ENCODE peak calls at places on chromosome 10, in ten cellular contexts. S is CD8-positive, alpha-beta memory T cell; I is transverse colon; Y is EH; J is skeletal muscle cell; V is sciatic nerve; H is cardiac septum; B is iPS-NIHi11; D is kidney; P is activated CD4-positive, alpha-beta T cell treated with anti-CD3 and anti-CD28 coated beads, Interleukin-2, amount 50 U/mL, for 48 hours. L is an unnamed sample.

GRCh38 chr10:33653584-33654367 is 319.3 kb upstream of the NRP1 start:
- DNase-seq in D (no peak), Y (peak; percentile 95), P (no peak), J (peak; percentile 36), B (no peak), H (no peak), I (no peak), S (no peak), V (no peak), L (no peak)

GRCh38 chr10:13201132-13201531 is 33.0 kb downstream of the UCMA start:
- DNase-seq in P (no peak), D (no peak), V (no peak), Y (peak; percentile 59), H (no peak), J (no peak), S (no peak), I (no peak), B (no peak), L (no peak)

GRCh38 chr10:3776796-3777571 is 8.0 kb downstream of the KLF6 start:
- DNase-seq in D (no peak), J (peak; percentile 77), V (no peak), H (no peak), I (peak; percentile 72), B (no peak), S (peak; percentile 59), P (peak; percentile 63), Y (peak; percentile 91), L (no peak)

GRCh38 chr10:117860135-117860534 is 186.6 kb downstream of the RAB11FIP2 start:
- DNase-seq in I (no peak), S (no peak), Y (no peak), D (no peak), V (no peak), B (no peak), H (no peak), P (no peak), J (no peak), L (no peak)

GRCh38 chr10:77602231-77602912 is 35.2 kb downstream of the KCNMA1 start:
- DNase-seq in H (no peak), J (no peak), P (no peak), V (no peak), D (no peak), S (no peak), B (no peak), Y (peak; percentile 85), I (no peak), L (no peak)

GRCh38 chr10:20708305-20708704 is 188.8 kb downstream of the NEBL start:
- DNase-seq in S (no peak), P (no peak), Y (no peak), J (no peak), I (no peak), H (no peak), B (no peak), D (no peak), V (no peak), L (no peak)

GRCh38 chr10:494556-494955 is 194.9 kb downstream of the DIP2C start:
- DNase-seq in H (peak; percentile 38), Y (no peak), J (no peak), I (no peak), B (no peak), V (no peak), D (no peak), P (no peak), S (no peak), L (no peak)

GRCh38 chr10:100372415-100373297 is 25.6 kb downstream of the SCD start:
- DNase-seq in J (no peak), P (no peak), S (no peak), Y (no peak), B (no peak), H (no peak), D (no peak), V (no peak), I (no peak), L (no peak)

GRCh38 chr10:59808896-59809643 is 55.8 kb upstream of the MRLN start:
- DNase-seq in I (peak; percentile 86), J (peak; percentile 4), D (peak; percentile 80), B (peak; percentile 66), P (peak; percentile 82), S (peak; percentile 17), H (no peak), Y (peak; percentile 59), V (peak; percentile 80), L (peak; percentile 62)

GRCh38 chr10:75209325-75210192 is 1.0 kb upstream of the VDAC2 start:
- DNase-seq in V (peak; percentile 87), B (peak; percentile 58), Y (peak; percentile 88), H (peak; percentile 89), J (peak; percentile 31), D (peak; percentile 94), I (peak; percentile 81), P (peak; percentile 81), S (peak; percentile 85), L (peak; percentile 58)

GRCh38 chr10:104123397-104123796 is 1.4 kb downstream of the SFR1 start:
- DNase-seq in S (no peak), J (no peak), P (no peak), Y (peak; percentile 36), H (no peak), V (no peak), D (no peak), B (no peak), I (no peak), L (peak; percentile 62)

GRCh38 chr10:103855424-103855823 is at the start of gene SH3PXD2A:
- DNase-seq in I (peak; percentile 57), V (peak; percentile 74), D (no peak), S (no peak), Y (peak; percentile 35), B (peak; percentile 85), P (peak; percentile 34), J (no peak), H (no peak), L (no peak)

GRCh38 chr10:74542077-74542476 is 284.3 kb upstream of the KAT6B start:
- DNase-seq in P (no peak), B (no peak), S (no peak), V (no peak), J (peak; percentile 55), Y (peak; percentile 80), I (peak; percentile 10), H (no peak), D (no peak), L (no peak)

GRCh38 chr10:17381502-17382142 is 72.8 kb downstream of the ST8SIA6 start:
- DNase-seq in D (no peak), J (no peak), B (no peak), Y (no peak), V (no peak), P (no peak), S (no peak), H (no peak), I (no peak), L (no peak)

GRCh38 chr10:74190494-74190893 is 39.5 kb downstream of the ADK start:
- DNase-seq in H (no peak), P (no peak), D (no peak), I (no peak), V (no peak), J (no peak), Y (peak; percentile 82), B (no peak), S (no peak), L (no peak)

GRCh38 chr10:67011480-67011879 is 85.6 kb downstream of the LRRTM3 start:
- DNase-seq in H (no peak), V (no peak), D (no peak), B (no peak), S (no peak), P (no peak), I (no peak), Y (no peak), J (no peak), L (no peak)

GRCh38 chr10:97001183-97001991 is 169.3 kb downstream of the LCOR start:
- DNase-seq in J (no peak), P (no peak), V (no peak), H (no peak), Y (no peak), S (no peak), I (no peak), B (no peak), D (no peak), L (no peak)

GRCh38 chr10:62738916-62739315 is 65.6 kb upstream of the ADO start:
- DNase-seq in D (no peak), P (no peak), I (no peak), B (no peak), S (no peak), J (no peak), H (no peak), Y (peak; percentile 68), V (no peak), L (no peak)

GRCh38 chr10:31194986-31195385 is 124.0 kb upstream of the ZEB1 start:
- DNase-seq in D (no peak), P (no peak), B (no peak), H (no peak), Y (peak; percentile 22), I (no peak), S (no peak), J (no peak), V (no peak), L (no peak)

GRCh38 chr10:100977436-100977835 is 8.1 kb downstream of the SEMA4G start:
- DNase-seq in P (no peak), I (no peak), J (no peak), B (no peak), S (no peak), Y (no peak), V (peak; percentile 12), H (no peak), D (no peak), L (no peak)

L was measured in globus pallidus.